ENCODE peak calls at places on chromosomes 3 and 15, in four cellular contexts. S, L, D and E are unnamed samples.

GRCh38 chr15:72338617-72339321 is 18.8 kb upstream of the CELF6 start:
- DNase-seq in S (no peak), L (no peak), D (no peak), E (no peak)

GRCh38 chr3:135531996-135532395 is 433.5 kb upstream of the PPP2R3A start:
- DNase-seq in D (no peak), L (no peak), S (no peak), E (no peak)

GRCh38 chr3:124351430-124352142 is 359.7 kb upstream of the ROPN1 start:
- DNase-seq in L (peak), S (peak), D (no peak), E (no peak)

GRCh38 chr3:111521881-111522280 is 20.1 kb upstream of the CD96 start:
- DNase-seq in L (no peak), S (no peak), D (no peak), E (no peak)

GRCh38 chr3:39150803-39151631 is 2.4 kb downstream of the CSRNP1 start:
- DNase-seq in D (peak), L (peak), S (peak), E (peak)

GRCh38 chr15:86630946-86631345 is 551.3 kb downstream of the AGBL1 start:
- DNase-seq in L (no peak), D (no peak), S (no peak), E (no peak)

GRCh38 chr3:133888739-133889340 is 6.8 kb downstream of the RAB6B start:
- DNase-seq in D (no peak), S (no peak), L (no peak), E (no peak)

GRCh38 chr15:51751687-51752683 is 588 bp downstream of the TMOD2 start:
- DNase-seq in D (peak), L (no peak), S (peak), E (peak)

GRCh38 chr15:58538901-58539300 is 107.1 kb downstream of the LIPC start:
- DNase-seq in D (no peak), L (no peak), S (no peak), E (no peak)

GRCh38 chr3:82265747-82266146 is 504.3 kb upstream of the GBE1 start:
- DNase-seq in D (no peak), L (no peak), S (no peak), E (no peak)

GRCh38 chr3:45199837-45200648 is 26.0 kb downstream of the TMEM158 start:
- DNase-seq in D (no peak), L (no peak), S (no peak), E (no peak)

GRCh38 chr3:41900265-41900664 is 61.6 kb downstream of the ULK4 start:
- DNase-seq in S (no peak), D (no peak), L (no peak), E (no peak)

GRCh38 chr3:188860147-188860546 is 311.6 kb upstream of the TPRG1 start:
- DNase-seq in L (no peak), S (no peak), D (no peak), E (no peak)

GRCh38 chr3:139653582-139653981 is 24.2 kb downstream of the NMNAT3 start:
- DNase-seq in D (peak), S (peak), L (no peak), E (no peak)

GRCh38 chr3:133934996-133935842 is 39.5 kb upstream of the RAB6B start:
- DNase-seq in D (peak), S (no peak), L (peak), E (no peak)

GRCh38 chr3:168117059-168117458 is 21.3 kb upstream of the GOLIM4 start:
- DNase-seq in L (no peak), D (no peak), S (no peak), E (no peak)

GRCh38 chr15:40244961-40245523 is 6.2 kb downstream of the PAK6 start:
- DNase-seq in S (peak), D (peak), L (no peak), E (no peak)

GRCh38 chr3:45191924-45192417 is 34.1 kb downstream of the TMEM158 start:
- DNase-seq in S (no peak), L (no peak), D (no peak), E (no peak)

GRCh38 chr3:9649791-9650521 is 651 bp downstream of the MTMR14 start:
- DNase-seq in L (no peak), S (no peak), D (no peak), E (no peak)
- TF ChIP-seq POLR2A in L (no peak), S (no peak), D (no peak), E (no peak)

DNA sequence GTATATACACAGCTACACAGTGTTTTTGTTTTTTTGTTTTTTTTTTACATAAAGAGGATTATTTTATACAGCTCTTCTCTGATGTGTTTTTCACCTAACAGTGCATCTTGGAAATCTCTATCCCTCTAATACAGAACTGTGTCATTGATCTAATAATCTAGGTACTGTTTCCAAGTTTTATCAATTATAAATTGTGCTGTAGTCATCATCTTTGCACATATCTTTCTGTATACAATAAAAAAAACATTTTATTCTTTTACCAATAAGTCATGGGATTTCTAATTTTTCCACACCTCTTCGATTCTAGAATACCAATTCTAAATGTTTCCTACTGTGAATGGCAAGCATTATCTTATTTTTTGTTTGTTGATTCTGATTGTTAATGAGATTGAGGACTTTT is 1.7 kb upstream of the PLSCR2 start:
- DNase-seq in L (no peak), D (no peak), S (no peak), E (no peak)
- H3K4me3 ChIP-seq in L (no peak), D (no peak), S (no peak), E (no peak)

DNA sequence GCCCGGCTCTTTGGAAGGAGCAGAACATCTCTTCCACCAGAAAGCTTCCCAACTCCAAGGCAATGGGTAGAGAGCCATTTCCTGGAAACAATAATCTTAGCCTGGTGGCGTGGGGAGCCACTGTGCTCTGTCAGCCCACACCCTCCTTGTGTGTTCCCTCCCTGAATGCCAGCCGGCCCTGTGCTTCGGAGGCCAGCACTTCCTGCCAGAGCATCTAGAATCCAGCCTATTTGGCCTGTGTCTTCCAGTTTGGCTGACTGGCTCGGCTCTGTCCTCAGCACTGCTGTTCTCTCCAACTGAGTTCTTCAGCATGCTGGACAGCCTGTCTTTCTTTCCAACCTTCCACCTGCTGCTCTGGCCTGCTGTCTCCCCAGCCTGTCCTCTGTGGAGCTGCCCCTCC is 349.3 kb downstream of the MFSD1 start:
- DNase-seq in L (no peak), D (no peak), S (no peak), E (no peak)
- TF ChIP-seq POLR2A in L (no peak), D (no peak), S (no peak), E (no peak)

GRCh38 chr15:22949074-22949547 is 31.1 kb downstream of the CYFIP1 start:
- DNase-seq in S (peak), D (no peak), L (peak), E (peak)
- H3K4me3 ChIP-seq in S (no peak), D (no peak), L (peak), E (peak)

DNA sequence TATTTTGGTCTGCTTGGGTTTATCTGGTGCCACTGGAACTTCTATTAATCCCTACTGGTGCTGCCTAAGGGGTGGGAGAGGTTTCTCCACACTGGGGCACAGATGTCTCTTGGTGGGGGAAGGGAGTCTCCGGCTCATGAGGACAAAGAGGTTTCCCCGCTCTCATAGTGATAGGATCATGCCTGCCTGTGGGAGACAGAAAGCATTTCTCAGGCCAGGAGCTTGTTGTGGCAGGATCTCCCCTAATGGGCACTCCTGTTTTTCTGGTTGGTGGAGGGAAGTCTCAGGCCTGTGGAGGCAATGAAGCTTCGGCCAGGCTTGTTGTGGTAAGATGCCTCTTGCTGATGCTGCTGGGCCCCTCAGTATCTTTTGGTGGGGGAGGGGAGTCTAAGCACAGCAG is 84.4 kb upstream of the THRB start:
- DNase-seq in L (no peak), D (no peak), S (no peak), E (no peak)
- TF ChIP-seq POLR2A in L (no peak), D (no peak), S (no peak), E (no peak)

DNA sequence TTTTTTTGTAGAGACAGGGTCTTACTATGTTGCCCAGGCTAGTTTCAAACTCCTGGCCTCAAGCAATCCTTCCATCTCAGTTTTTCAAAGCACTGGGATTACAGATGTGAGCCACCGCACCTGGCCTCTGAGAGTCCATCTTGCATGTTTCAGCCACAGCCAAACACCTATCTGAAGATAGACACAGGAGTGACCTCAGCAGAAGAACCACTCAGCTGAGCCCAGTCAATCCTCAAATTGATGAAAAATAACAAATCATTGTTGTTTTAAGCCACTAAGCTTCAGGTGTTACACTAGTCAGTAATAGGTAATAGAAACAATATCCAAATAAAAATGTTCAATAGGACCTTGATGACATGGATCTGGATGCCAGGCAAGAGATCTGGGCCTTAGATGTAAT is 38.3 kb upstream of the MITF start:
- DNase-seq in L (no peak), D (no peak), S (no peak), E (no peak)
- H3K4me3 ChIP-seq in L (no peak), D (no peak), S (no peak), E (no peak)

DNA sequence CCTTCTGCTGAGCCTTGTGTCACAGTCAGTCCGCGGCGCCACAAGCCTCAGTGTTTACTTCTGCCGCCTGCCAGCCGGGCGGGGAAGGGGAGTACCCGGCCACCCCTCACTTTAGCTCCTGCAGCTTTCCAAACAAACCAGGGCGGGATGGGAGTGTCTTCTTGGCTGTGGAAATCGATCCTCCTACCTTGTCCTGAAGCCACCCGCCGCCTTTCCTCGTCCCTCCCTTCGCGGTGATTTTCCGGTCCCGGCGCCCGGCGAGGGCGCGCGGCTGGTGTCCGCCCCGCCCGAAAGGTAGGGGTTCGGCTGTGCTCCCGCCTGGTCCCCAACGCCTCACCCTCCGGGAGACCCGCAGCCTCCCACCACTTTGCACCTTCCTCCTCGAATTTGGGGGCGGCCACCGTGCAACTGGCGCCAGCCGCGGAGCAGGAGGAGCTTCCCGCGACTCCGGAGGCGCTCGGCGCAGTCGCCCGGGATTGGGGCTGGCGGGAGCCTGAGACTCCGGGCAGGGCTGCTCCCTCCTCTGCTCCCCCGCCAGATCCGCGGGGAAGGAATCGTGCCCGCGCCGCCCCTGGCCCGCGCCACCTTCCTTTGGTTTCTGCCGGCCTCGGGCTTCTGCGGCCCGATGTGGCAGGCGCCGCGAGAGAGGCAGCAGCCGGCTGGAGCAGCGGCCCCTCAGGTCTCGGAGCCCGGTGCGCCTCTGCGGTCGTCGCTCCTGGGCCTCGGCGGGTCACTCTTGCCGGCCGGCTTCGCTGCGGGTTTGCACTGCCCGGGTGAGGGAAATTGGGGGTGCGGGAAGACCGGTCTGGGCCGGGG is 30.7 kb upstream of the ST3GAL6 start:
- DNase-seq in D (peak), S (peak), L (peak), E (peak)
- TF ChIP-seq POLR2A in D (no peak), S (no peak), L (peak), E (peak)

GRCh38 chr3:25782636-25782937 is 656 bp downstream of the NGLY1 start:
- DNase-seq in L (no peak), S (no peak), D (no peak), E (no peak)

GRCh38 chr3:25781145-25781757 is 2.0 kb downstream of the NGLY1 start:
- DNase-seq in S (no peak), L (no peak), D (no peak), E (no peak)

GRCh38 chr3:25781758-25782594 is 1.3 kb downstream of the NGLY1 start:
- DNase-seq in L (no peak), D (no peak), S (no peak), E (no peak)

GRCh38 chr3:25782938-25783660 is at the start of gene NGLY1:
- DNase-seq in S (peak), D (peak), L (peak), E (peak)

GRCh38 chr3:25780618-25781017 is 2.6 kb downstream of the NGLY1 start:
- DNase-seq in S (no peak), L (no peak), D (no peak), E (no peak)
- H3K4me3 ChIP-seq in S (no peak), L (no peak), D (no peak), E (no peak)

GRCh38 chr15:42159381-42160015 is 3.1 kb upstream of the PLA2G4F start:
- DNase-seq in D (peak), S (no peak), L (peak), E (no peak)
- TF ChIP-seq POLR2A in D (no peak), S (no peak), L (no peak), E (no peak)